ENCODE peak calls at places on chromosome 1, in nine cellular contexts. W is non-pigmented ciliary epithelial cell; K is activated CD4-positive, alpha-beta T cell treated with anti-CD3 and anti-CD28 coated beads, Interleukin-2, amount 50 U/mL, for 24 hours; N is iPS-NIHi11; R is mesendoderm; Z is CD4-positive, alpha-beta T cell; T is cerebellar cortex; Q is stimulated activated CD8-positive, alpha-beta memory T cell treated with anti-CD3 and anti-CD28 coated beads, Interleukin-15, amount 100 ng/mL, for 4 hours; V is GM10248. G is an unnamed sample.

GRCh38 chr1:9270290-9270900 is 22.3 kb upstream of the SPSB1 start:
- DNase-seq in V (no peak), R (no peak), K (no peak), N (peak), Q (no peak), Z (no peak), T (no peak), W (no peak), G (no peak)

GRCh38 chr1:157868664-157869063 is 27.1 kb upstream of the CD5L start:
- DNase-seq in T (no peak), Z (no peak), Q (no peak), R (peak), N (no peak), W (no peak), V (no peak), K (no peak), G (no peak)

GRCh38 chr1:201896951-201897391 is 8.3 kb downstream of the SHISA4 start:
- DNase-seq in W (no peak), R (no peak), K (no peak), T (no peak), V (no peak), Q (no peak), Z (no peak), N (no peak), G (peak)

GRCh38 chr1:27994060-27994459 is 34.3 kb downstream of the XKR8 start:
- DNase-seq in W (no peak), N (no peak), Z (no peak), Q (no peak), T (no peak), V (no peak), K (no peak), R (peak), G (no peak)

GRCh38 chr1:70072239-70072751 is 133.1 kb downstream of the LRRC40 start:
- DNase-seq in W (peak), T (no peak), Q (no peak), N (no peak), R (no peak), Z (no peak), V (no peak), K (no peak), G (peak)

GRCh38 chr1:32733573-32734321 is 31.2 kb upstream of the SYNC start:
- DNase-seq in W (no peak), R (peak), K (no peak), N (peak), Q (no peak), Z (no peak), V (peak), T (no peak), G (no peak)

GRCh38 chr1:55428944-55429931 is 214.1 kb upstream of the USP24 start:
- DNase-seq in R (peak), Q (no peak), Z (no peak), W (peak), V (no peak), N (peak), T (peak), K (no peak), G (peak)

GRCh38 chr1:40185951-40186864 is 25.0 kb downstream of the RLF start:
- DNase-seq in R (peak), T (no peak), N (no peak), Z (no peak), K (peak), V (peak), W (peak), Q (peak), G (peak)

GRCh38 chr1:104933846-104934245 is 1184.1 kb downstream of the AMY1C start:
- DNase-seq in V (no peak), K (no peak), N (no peak), T (no peak), R (peak), Z (no peak), Q (no peak), W (no peak), G (no peak)

GRCh38 chr1:18736958-18737357 is 106.3 kb downstream of the PAX7 start:
- DNase-seq in K (no peak), Z (no peak), R (no peak), N (no peak), T (no peak), Q (no peak), W (no peak), V (no peak), G (no peak)

GRCh38 chr1:247228133-247228532 is 27.7 kb upstream of the VN1R5 start:
- DNase-seq in K (no peak), W (no peak), N (no peak), T (no peak), Z (no peak), V (no peak), Q (no peak), R (peak), G (no peak)

GRCh38 chr1:118504231-118504644 is 319.2 kb upstream of the SPAG17 start:
- DNase-seq in T (no peak), R (peak), Q (no peak), K (no peak), Z (no peak), N (peak), W (no peak), V (no peak), G (no peak)

GRCh38 chr1:51969038-51969705 is 21.3 kb downstream of the RAB3B start:
- DNase-seq in Z (no peak), W (peak), T (no peak), N (no peak), R (no peak), Q (no peak), K (no peak), V (no peak), G (no peak)

GRCh38 chr1:12099610-12100009 is 36.5 kb downstream of the TNFRSF8 start:
- DNase-seq in N (no peak), K (no peak), V (no peak), W (no peak), T (no peak), R (no peak), Q (no peak), Z (no peak), G (no peak)

GRCh38 chr1:204338997-204339396 is 20.7 kb downstream of the PLEKHA6 start:
- DNase-seq in Z (no peak), K (no peak), Q (no peak), T (no peak), W (no peak), R (no peak), N (no peak), V (no peak), G (no peak)

GRCh38 chr1:153789478-153790148 is 14.4 kb downstream of the SLC27A3 start:
- DNase-seq in R (no peak), Q (no peak), K (no peak), W (no peak), Z (no peak), V (no peak), T (no peak), N (no peak), G (no peak)

GRCh38 chr1:27544818-27545612 is 55.0 kb upstream of the WASF2 start:
- DNase-seq in N (no peak), V (no peak), T (peak), Q (no peak), K (no peak), R (no peak), Z (no peak), W (no peak), G (no peak)

GRCh38 chr1:245365621-245366020 is 210.8 kb downstream of the KIF26B start:
- DNase-seq in Q (no peak), K (no peak), Z (no peak), W (no peak), V (no peak), T (no peak), N (no peak), R (no peak), G (no peak)

G was measured in NCI-H226.